ENCODE peak calls at places on chromosomes 11 and 22, in five cellular contexts. Z, R, G, M and F are unnamed samples.

GRCh38 chr11:134037093-134037908 is 31.6 kb upstream of the JAM3 start:
- DNase-seq in G (no peak), Z (peak; percentile 83), R (peak; percentile 79), M (peak; percentile 57), F (peak; percentile 47)

GRCh38 chr22:22612516-22612915 is 31.9 kb upstream of the GGTLC2 start:
- DNase-seq in Z (no peak), G (no peak), M (no peak), R (no peak), F (no peak)

GRCh38 chr11:110199184-110199981 is 97.0 kb downstream of the RDX start:
- DNase-seq in G (no peak), R (peak; percentile 70), M (peak; percentile 74), Z (peak; percentile 40), F (peak; percentile 42)

GRCh38 chr11:108592591-108593213 is 866 bp downstream of the EXPH5 start:
- DNase-seq in M (no peak), Z (peak; percentile 32), R (no peak), G (no peak), F (peak; percentile 32)

GRCh38 chr11:83583953-83584352 is 297.8 kb upstream of the CCDC90B start:
- DNase-seq in R (no peak), M (peak; percentile 34), G (no peak), Z (peak; percentile 95), F (peak; percentile 39)

GRCh38 chr11:130894322-130895025 is 21.8 kb downstream of the SNX19 start:
- DNase-seq in Z (peak; percentile 74), M (peak; percentile 83), R (peak; percentile 84), G (peak; percentile 38), F (peak; percentile 46)

GRCh38 chr11:126105022-126105747 is 42.5 kb upstream of the CDON start:
- DNase-seq in M (no peak), G (no peak), R (no peak), Z (no peak), F (no peak)

GRCh38 chr11:95453616-95454118 is 222.7 kb upstream of the SESN3 start:
- DNase-seq in R (no peak), Z (peak; percentile 59), M (peak; percentile 17), G (peak; percentile 6), F (peak; percentile 91)

GRCh38 chr11:27619039-27619438 is 81.2 kb downstream of the BDNF start:
- DNase-seq in M (no peak), G (no peak), R (no peak), Z (peak; percentile 38), F (no peak)

GRCh38 chr11:2390091-2390870 is 10.3 kb upstream of the TSSC4 start:
- DNase-seq in Z (no peak), R (no peak), M (peak; percentile 9), G (no peak), F (no peak)

GRCh38 chr11:78109011-78109685 is 29.5 kb upstream of the NDUFC2 start:
- DNase-seq in G (no peak), R (peak; percentile 12), M (no peak), Z (no peak), F (no peak)

GRCh38 chr11:121889168-121889567 is 226.8 kb downstream of the BLID start:
- DNase-seq in Z (peak; percentile 72), M (peak; percentile 50), G (no peak), R (no peak), F (no peak)

GRCh38 chr22:49201046-49201970 is 626.4 kb downstream of the BRD1 start:
- DNase-seq in Z (no peak), M (no peak), G (no peak), R (no peak), F (no peak)

GRCh38 chr22:34841321-34841901 is 224.5 kb upstream of the ISX start:
- DNase-seq in Z (no peak), G (no peak), R (peak; percentile 71), M (no peak), F (no peak)

GRCh38 chr11:108788565-108789199 is 123.8 kb downstream of the DDX10 start:
- DNase-seq in M (peak; percentile 58), Z (peak; percentile 57), R (peak; percentile 35), G (peak; percentile 21), F (peak; percentile 12)

GRCh38 chr11:1879342-1879940 is 12.3 kb downstream of the PRR33 start:
- DNase-seq in R (no peak), M (no peak), G (no peak), Z (no peak), F (no peak)

GRCh38 chr11:15114501-15115475 is at the start of gene INSC:
- DNase-seq in M (peak; percentile 40), R (peak; percentile 79), Z (peak; percentile 66), G (no peak), F (no peak)

DNA sequence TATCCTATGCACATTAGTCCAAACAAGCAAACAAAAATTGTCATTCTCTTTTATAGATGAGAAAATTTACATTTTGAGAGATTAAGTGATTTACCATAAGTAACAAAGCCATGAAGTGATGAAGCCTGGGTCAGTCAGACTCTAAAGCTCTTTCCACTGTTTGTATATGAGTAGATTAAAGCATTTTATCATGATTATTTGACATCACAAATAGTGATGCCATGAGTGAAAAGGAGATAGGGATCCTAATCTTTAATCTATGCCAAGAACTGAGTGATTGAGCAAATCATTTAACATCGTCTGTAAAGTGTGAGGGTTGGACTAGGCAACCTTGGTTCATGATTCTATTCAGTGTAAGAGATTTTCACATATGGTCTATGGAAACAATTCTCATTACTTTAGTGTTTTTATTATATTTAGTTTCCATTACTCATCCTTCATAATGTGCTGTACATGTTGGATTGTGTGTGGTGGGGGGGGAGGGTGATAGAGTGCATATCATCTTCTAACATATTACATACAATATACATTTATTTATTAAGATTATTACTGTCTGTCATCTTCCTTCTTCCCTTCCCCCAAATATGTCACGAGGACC is 50.7 kb downstream of the ARHGEF12 start:
- DNase-seq in Z (peak; percentile 34), R (no peak), G (no peak), M (no peak), F (no peak)
- H3K4me1 ChIP-seq in Z (peaks cover 35% of the 10 kb centered on the region), R (peaks cover 32% of the 10 kb centered on the region), G (peaks cover 9% of the 10 kb centered on the region), M (peaks cover 2% of the 10 kb centered on the region), F (peaks cover 31% of the 10 kb centered on the region)

DNA sequence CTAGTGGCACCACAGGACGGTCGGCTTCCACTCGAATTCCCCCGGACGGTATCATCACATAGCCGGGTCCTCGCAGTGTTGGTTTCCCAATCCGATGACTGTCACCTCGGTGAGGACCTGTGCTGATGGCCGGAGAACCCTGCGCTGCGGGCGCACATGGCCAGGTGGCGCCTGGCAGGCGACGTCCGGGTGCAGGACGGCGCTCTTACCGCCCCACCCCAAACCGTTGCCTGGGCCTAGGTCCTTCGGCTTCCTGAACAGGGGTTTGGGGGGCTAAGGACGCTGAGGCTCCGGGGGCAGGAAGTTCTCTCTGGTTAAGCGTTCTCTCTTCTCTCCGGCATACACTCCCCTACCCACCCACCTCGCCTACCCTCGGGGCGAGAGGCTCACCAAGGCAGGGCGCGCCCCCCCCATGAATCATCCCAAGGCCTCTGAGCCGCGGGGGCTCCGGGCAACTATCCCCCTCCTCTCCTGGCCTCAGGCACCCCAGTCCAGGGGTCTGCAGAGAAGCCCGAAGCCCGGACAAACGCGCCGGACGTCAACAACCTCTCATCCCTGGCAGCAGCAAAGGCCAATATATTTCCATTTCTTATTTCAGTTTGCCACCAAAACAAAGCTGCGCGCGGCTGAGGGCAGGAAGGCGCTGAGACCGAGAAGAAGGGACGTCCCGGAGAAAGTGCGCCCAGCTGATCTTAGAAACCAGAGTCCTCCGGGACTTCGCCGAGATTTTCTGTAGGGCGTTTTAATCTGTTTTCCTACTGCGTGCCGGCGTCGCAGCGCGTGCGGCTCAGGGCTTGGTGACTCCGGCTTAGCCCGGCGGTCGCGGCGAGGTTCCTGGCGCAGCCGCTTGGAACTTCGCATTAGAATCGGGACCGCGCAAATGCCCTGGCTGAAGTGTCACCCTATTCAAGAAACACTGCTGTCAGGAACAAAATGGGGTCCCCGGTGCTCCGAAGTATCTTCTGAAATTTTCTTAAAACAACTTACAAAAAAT is 5.6 kb downstream of the ALX4 start:
- DNase-seq in G (no peak), R (peak; percentile 86), Z (peak; percentile 30), M (no peak), F (no peak)
- TF ChIP-seq EZH2 in G (no peak), R (peak; percentile 86), Z (no peak), M (peak; percentile 64), F (peak; percentile 71)

GRCh38 chr22:28933321-28933720 is 49.9 kb downstream of the ZNRF3 start:
- DNase-seq in M (no peak), R (no peak), G (no peak), Z (no peak), F (no peak)

GRCh38 chr22:28930357-28931007 is 47.1 kb downstream of the ZNRF3 start:
- DNase-seq in Z (no peak), G (no peak), R (peak; percentile 30), M (no peak), F (no peak)

GRCh38 chr22:28929197-28929596 is 45.8 kb downstream of the ZNRF3 start:
- DNase-seq in M (no peak), R (no peak), G (no peak), Z (no peak), F (no peak)

GRCh38 chr22:28934026-28934425 is 50.7 kb downstream of the ZNRF3 start:
- DNase-seq in Z (no peak), R (no peak), G (no peak), M (no peak), F (no peak)

DNA sequence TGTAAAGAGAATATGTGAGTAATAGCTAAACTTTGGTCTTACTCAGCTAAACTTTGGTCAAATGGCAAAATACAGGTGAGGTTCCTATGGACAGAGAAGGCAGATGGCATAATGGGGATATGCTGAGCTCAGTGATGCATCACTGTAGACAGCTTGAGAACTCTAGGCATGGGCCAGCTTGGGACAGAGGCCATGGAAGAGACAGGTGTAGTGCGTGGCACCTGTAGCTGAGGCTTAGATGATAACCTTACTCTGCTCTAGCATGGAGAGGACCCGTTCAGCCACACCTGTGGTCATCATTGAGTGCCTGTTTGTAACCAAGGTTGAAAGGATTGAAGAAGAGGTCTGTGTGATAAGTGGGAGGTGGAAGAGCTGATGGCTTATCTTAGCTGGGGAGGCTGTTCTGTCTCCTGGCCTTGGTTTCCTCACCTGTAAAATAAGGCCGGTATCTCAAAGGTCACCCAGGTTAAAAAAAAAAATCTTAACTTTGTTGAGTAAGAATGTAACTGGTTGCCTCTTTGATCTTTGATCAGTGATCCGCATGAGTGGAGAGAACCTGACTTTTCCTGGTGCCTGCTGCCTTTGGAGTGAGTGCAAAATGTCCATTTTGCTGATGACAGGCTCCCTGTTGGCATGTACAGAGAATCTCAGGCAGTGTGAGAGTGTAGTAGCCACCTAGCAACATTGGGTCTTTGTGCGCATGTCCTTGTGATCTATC is 48.6 kb downstream of the ZNRF3 start:
- DNase-seq in M (no peak), R (no peak), G (no peak), Z (no peak), F (no peak)
- H3K4me1 ChIP-seq in M (no peaks in the 10 kb centered on the region), R (peaks cover 57% of the 10 kb centered on the region), G (peaks cover 39% of the 10 kb centered on the region), Z (no peaks in the 10 kb centered on the region), F (no peaks in the 10 kb centered on the region)

GRCh38 chr11:70110538-70111055 is 32.5 kb downstream of the ANO1 start:
- DNase-seq in M (no peak), Z (no peak), G (no peak), R (peak; percentile 47), F (no peak)
- TF ChIP-seq EZH2 in M (no peak), Z (no peak), G (no peak), R (no peak), F (no peak)

DNA sequence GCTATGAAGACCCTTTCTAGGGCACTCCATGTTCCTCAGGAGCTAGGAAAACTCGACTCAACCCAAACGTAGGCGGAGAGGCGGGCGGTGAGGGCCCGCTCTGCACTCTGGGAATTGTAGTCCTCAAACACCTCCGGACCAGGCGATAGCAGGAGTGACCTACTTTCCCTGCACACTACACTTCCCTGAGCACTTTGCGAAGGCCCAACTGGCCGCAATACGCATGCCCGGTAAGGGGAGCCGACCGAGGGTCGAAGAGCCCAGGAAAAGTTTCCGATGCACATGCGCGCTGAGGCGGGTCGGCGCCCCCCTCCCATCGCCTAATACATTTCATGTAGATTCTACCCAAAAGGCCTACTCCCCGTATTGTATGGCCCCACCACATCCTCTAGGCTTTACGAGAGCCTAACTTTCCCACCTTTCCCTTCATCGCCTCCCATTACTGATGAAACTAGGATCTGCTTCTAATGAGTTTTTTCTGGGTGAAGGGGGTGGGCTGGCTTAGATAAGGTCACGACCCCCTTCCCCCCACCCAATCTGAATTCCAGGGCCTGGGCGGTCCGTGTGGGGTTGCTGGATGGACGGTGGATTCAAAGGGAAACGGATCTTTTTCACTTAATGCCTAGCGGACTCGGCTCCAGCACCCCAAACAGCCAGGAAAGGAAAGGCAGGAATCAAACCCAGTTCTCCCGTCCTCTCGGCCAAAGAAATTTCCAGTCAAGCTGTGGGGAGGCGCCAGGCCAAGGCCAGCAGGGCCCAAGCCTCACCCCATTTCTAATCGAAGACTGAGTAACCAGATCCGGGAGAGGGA is 2.0 kb downstream of the TOB2 start:
- DNase-seq in Z (peak; percentile 96), R (peak; percentile 99), G (peak; percentile 78), M (peak; percentile 97), F (peak; percentile 92)
- H3K4me1 ChIP-seq in Z (peaks cover 20% of the 10 kb centered on the region), R (peaks cover 3% of the 10 kb centered on the region), G (peaks cover 29% of the 10 kb centered on the region), M (no peaks in the 10 kb centered on the region), F (peaks cover 4% of the 10 kb centered on the region)